ENCODE peak calls at places on chromosomes 12 and 14, in ten cellular contexts. One of them, this sample, is unnamed.

GRCh38 chr12:96883571-96883970 is 23.5 kb upstream of the NEDD1 start:
- DNase-seq in Peyer's patch: no peak
- DNase-seq in ovary: no peak
- DNase-seq in CD8-positive, alpha-beta T cell: no peak
- DNase-seq in dorsolateral prefrontal cortex: no peak
- DNase-seq in upper lobe of right lung: no peak
- DNase-seq in HL-60: no peak
- DNase-seq in lower leg skin: no peak
- DNase-seq in brain microvascular endothelial cell: peak; percentile 40
- DNase-seq in lung: no peak
- DNase-seq in this sample: no peak

GRCh38 chr12:120849765-120850164 is 54.4 kb downstream of the SPPL3 start:
- DNase-seq in Peyer's patch: no peak
- DNase-seq in ovary: no peak
- DNase-seq in CD8-positive, alpha-beta T cell: no peak
- DNase-seq in dorsolateral prefrontal cortex: no peak
- DNase-seq in upper lobe of right lung: no peak
- DNase-seq in HL-60: no peak
- DNase-seq in lower leg skin: no peak
- DNase-seq in brain microvascular endothelial cell: peak; percentile 71
- DNase-seq in lung: no peak
- DNase-seq in this sample: no peak

GRCh38 chr14:100950024-100950423 is 46.5 kb upstream of the RTL1 start:
- DNase-seq in Peyer's patch: no peak
- DNase-seq in ovary: no peak
- DNase-seq in CD8-positive, alpha-beta T cell: no peak
- DNase-seq in dorsolateral prefrontal cortex: no peak
- DNase-seq in upper lobe of right lung: no peak
- DNase-seq in HL-60: no peak
- DNase-seq in lower leg skin: no peak
- DNase-seq in brain microvascular endothelial cell: no peak
- DNase-seq in lung: no peak
- DNase-seq in this sample: no peak

GRCh38 chr12:12715459-12716150 is 1.6 kb upstream of the CDKN1B start:
- DNase-seq in Peyer's patch: no peak
- DNase-seq in ovary: no peak
- DNase-seq in CD8-positive, alpha-beta T cell: peak; percentile 63
- DNase-seq in dorsolateral prefrontal cortex: no peak
- DNase-seq in upper lobe of right lung: no peak
- DNase-seq in HL-60: no peak
- DNase-seq in lower leg skin: no peak
- DNase-seq in brain microvascular endothelial cell: no peak
- DNase-seq in lung: no peak
- DNase-seq in this sample: no peak

GRCh38 chr12:57823908-57824640 is 5.5 kb upstream of the AVIL start:
- DNase-seq in Peyer's patch: no peak
- DNase-seq in ovary: no peak
- DNase-seq in CD8-positive, alpha-beta T cell: no peak
- DNase-seq in dorsolateral prefrontal cortex: no peak
- DNase-seq in upper lobe of right lung: no peak
- DNase-seq in HL-60: no peak
- DNase-seq in lower leg skin: no peak
- DNase-seq in brain microvascular endothelial cell: no peak
- DNase-seq in lung: no peak
- DNase-seq in this sample: peak; percentile 51

GRCh38 chr14:83147006-83147405 is 1613.4 kb upstream of the SEL1L start:
- DNase-seq in Peyer's patch: no peak
- DNase-seq in ovary: no peak
- DNase-seq in CD8-positive, alpha-beta T cell: no peak
- DNase-seq in dorsolateral prefrontal cortex: no peak
- DNase-seq in upper lobe of right lung: no peak
- DNase-seq in HL-60: no peak
- DNase-seq in lower leg skin: no peak
- DNase-seq in brain microvascular endothelial cell: no peak
- DNase-seq in lung: no peak
- DNase-seq in this sample: no peak

GRCh38 chr12:89235189-89235993 is 116.9 kb downstream of the DUSP6 start:
- DNase-seq in Peyer's patch: no peak
- DNase-seq in ovary: no peak
- DNase-seq in CD8-positive, alpha-beta T cell: no peak
- DNase-seq in dorsolateral prefrontal cortex: no peak
- DNase-seq in upper lobe of right lung: no peak
- DNase-seq in HL-60: no peak
- DNase-seq in lower leg skin: no peak
- DNase-seq in brain microvascular endothelial cell: no peak
- DNase-seq in lung: no peak
- DNase-seq in this sample: no peak

GRCh38 chr14:22047105-22047504 is 373.5 kb upstream of the OR4E1 start:
- DNase-seq in Peyer's patch: no peak
- DNase-seq in ovary: no peak
- DNase-seq in CD8-positive, alpha-beta T cell: no peak
- DNase-seq in dorsolateral prefrontal cortex: no peak
- DNase-seq in upper lobe of right lung: no peak
- DNase-seq in HL-60: no peak
- DNase-seq in lower leg skin: no peak
- DNase-seq in brain microvascular endothelial cell: no peak
- DNase-seq in lung: no peak
- DNase-seq in this sample: no peak

GRCh38 chr12:104201238-104202001 is 14.2 kb upstream of the TXNRD1 start:
- DNase-seq in Peyer's patch: no peak
- DNase-seq in ovary: no peak
- DNase-seq in CD8-positive, alpha-beta T cell: peak; percentile 70
- DNase-seq in dorsolateral prefrontal cortex: no peak
- DNase-seq in upper lobe of right lung: no peak
- DNase-seq in HL-60: no peak
- DNase-seq in lower leg skin: no peak
- DNase-seq in brain microvascular endothelial cell: peak; percentile 56
- DNase-seq in lung: peak; percentile 46
- DNase-seq in this sample: no peak

GRCh38 chr14:90191585-90191984 is 64.8 kb upstream of the PSMC1 start:
- DNase-seq in Peyer's patch: no peak
- DNase-seq in ovary: no peak
- DNase-seq in CD8-positive, alpha-beta T cell: no peak
- DNase-seq in dorsolateral prefrontal cortex: no peak
- DNase-seq in upper lobe of right lung: no peak
- DNase-seq in HL-60: no peak
- DNase-seq in lower leg skin: no peak
- DNase-seq in brain microvascular endothelial cell: no peak
- DNase-seq in lung: no peak
- DNase-seq in this sample: no peak

GRCh38 chr14:90191154-90191553 is 65.2 kb upstream of the PSMC1 start:
- DNase-seq in Peyer's patch: no peak
- DNase-seq in ovary: no peak
- DNase-seq in CD8-positive, alpha-beta T cell: no peak
- DNase-seq in dorsolateral prefrontal cortex: no peak
- DNase-seq in upper lobe of right lung: no peak
- DNase-seq in HL-60: no peak
- DNase-seq in lower leg skin: no peak
- DNase-seq in brain microvascular endothelial cell: no peak
- DNase-seq in lung: no peak
- DNase-seq in this sample: no peak

GRCh38 chr14:90198541-90198940 is 57.8 kb upstream of the PSMC1 start:
- DNase-seq in Peyer's patch: no peak
- DNase-seq in ovary: no peak
- DNase-seq in CD8-positive, alpha-beta T cell: no peak
- DNase-seq in dorsolateral prefrontal cortex: no peak
- DNase-seq in upper lobe of right lung: no peak
- DNase-seq in HL-60: no peak
- DNase-seq in lower leg skin: no peak
- DNase-seq in brain microvascular endothelial cell: no peak
- DNase-seq in lung: no peak
- DNase-seq in this sample: no peak

GRCh38 chr14:90194706-90195105 is 61.6 kb upstream of the PSMC1 start:
- DNase-seq in Peyer's patch: no peak
- DNase-seq in ovary: no peak
- DNase-seq in CD8-positive, alpha-beta T cell: no peak
- DNase-seq in dorsolateral prefrontal cortex: no peak
- DNase-seq in upper lobe of right lung: no peak
- DNase-seq in HL-60: peak; percentile 16
- DNase-seq in lower leg skin: no peak
- DNase-seq in brain microvascular endothelial cell: no peak
- DNase-seq in lung: no peak
- DNase-seq in this sample: no peak

GRCh38 chr14:90193925-90194324 is 62.4 kb upstream of the PSMC1 start:
- DNase-seq in Peyer's patch: no peak
- DNase-seq in ovary: no peak
- DNase-seq in CD8-positive, alpha-beta T cell: no peak
- DNase-seq in dorsolateral prefrontal cortex: no peak
- DNase-seq in upper lobe of right lung: no peak
- DNase-seq in HL-60: peak; percentile 3
- DNase-seq in lower leg skin: no peak
- DNase-seq in brain microvascular endothelial cell: no peak
- DNase-seq in lung: no peak
- DNase-seq in this sample: no peak
- TF ChIP-seq CTCF in Peyer's patch: peak; percentile 8
- TF ChIP-seq CTCF in ovary: no peak
- TF ChIP-seq CTCF in CD8-positive, alpha-beta T cell: no peak
- TF ChIP-seq CTCF in dorsolateral prefrontal cortex: no peak
- TF ChIP-seq CTCF in upper lobe of right lung: peak; percentile 39
- TF ChIP-seq CTCF in HL-60: no peak
- TF ChIP-seq CTCF in lower leg skin: no peak
- TF ChIP-seq CTCF in brain microvascular endothelial cell: peak; percentile 45
- TF ChIP-seq CTCF in lung: no peak
- TF ChIP-seq CTCF in this sample: no peak

DNA sequence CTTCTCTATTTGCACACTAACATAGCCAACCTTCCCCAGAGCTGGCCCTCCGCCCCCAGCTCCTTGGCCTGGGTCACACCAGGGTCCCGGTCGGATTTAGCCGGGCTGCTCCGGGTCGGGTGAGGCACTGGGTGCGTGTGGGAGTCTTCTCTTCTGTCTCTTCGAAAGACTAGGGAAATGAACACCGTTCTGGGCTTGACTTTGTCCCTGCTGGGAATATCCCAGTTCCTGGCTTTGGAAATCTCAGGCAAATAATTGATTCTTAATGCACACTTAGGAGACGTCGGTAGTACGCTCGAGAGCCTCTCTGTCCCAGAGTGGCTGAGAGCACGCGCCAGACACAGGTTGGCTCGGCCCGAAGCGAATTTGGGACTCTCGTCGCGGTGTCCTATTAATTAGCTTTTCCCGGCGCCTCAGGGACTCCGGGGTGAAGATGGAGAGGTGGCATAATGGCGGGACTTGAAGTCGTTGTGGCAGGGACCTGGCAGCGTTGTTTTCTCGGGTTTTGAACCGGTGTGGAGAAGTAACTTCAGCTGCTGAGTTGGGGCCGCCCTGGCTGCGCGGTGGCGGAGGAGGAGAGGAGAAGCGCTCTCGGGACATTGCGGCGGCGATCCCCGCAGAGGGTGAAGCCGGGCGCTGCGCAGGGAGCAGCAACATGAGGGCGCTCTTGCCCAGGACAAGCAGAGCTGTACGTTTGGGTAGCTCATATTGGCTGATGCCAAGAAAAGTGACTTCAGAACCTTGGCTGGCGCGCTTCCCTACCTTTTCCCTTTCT is 7.5 kb downstream of the FOXG1 start:
- DNase-seq in Peyer's patch: no peak
- DNase-seq in ovary: no peak
- DNase-seq in CD8-positive, alpha-beta T cell: no peak
- DNase-seq in dorsolateral prefrontal cortex: peak; percentile 79
- DNase-seq in upper lobe of right lung: no peak
- DNase-seq in HL-60: no peak
- DNase-seq in lower leg skin: no peak
- DNase-seq in brain microvascular endothelial cell: no peak
- DNase-seq in lung: no peak
- DNase-seq in this sample: no peak
- H3K4me3 ChIP-seq in Peyer's patch: no peak overlapping the region
- H3K4me3 ChIP-seq in ovary: no peak overlapping the region
- H3K4me3 ChIP-seq in CD8-positive, alpha-beta T cell: no peak overlapping the region
- H3K4me3 ChIP-seq in dorsolateral prefrontal cortex: peak overlapping the region; percentile 78
- H3K4me3 ChIP-seq in upper lobe of right lung: no peak overlapping the region
- H3K4me3 ChIP-seq in HL-60: no peak overlapping the region
- H3K4me3 ChIP-seq in lower leg skin: no peak overlapping the region
- H3K4me3 ChIP-seq in brain microvascular endothelial cell: no peak overlapping the region
- H3K4me3 ChIP-seq in lung: no peak overlapping the region
- H3K4me3 ChIP-seq in this sample: no peak overlapping the region

DNA sequence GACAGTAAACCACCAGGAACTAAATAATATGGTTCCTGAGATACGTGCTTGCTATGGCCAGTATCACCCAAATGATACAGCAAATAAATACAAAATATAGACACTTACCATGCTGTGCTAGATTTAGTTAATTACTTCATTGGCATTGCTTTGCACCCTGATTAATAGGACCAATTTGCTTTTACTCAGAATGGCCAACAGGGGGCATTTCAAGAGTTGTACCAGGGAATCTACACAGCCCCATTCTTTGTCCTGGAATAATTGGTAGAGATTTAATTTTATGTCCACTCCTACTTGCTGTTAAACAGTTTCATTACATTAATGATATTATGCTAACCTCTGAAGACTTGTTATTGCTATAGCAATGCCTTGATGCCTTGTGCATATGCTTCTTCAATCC is 280.8 kb downstream of the RERGL start:
- DNase-seq in Peyer's patch: no peak
- DNase-seq in ovary: no peak
- DNase-seq in CD8-positive, alpha-beta T cell: no peak
- DNase-seq in dorsolateral prefrontal cortex: no peak
- DNase-seq in upper lobe of right lung: no peak
- DNase-seq in HL-60: no peak
- DNase-seq in lower leg skin: no peak
- DNase-seq in brain microvascular endothelial cell: no peak
- DNase-seq in lung: no peak
- DNase-seq in this sample: no peak
- TF ChIP-seq CTCF in Peyer's patch: no peak
- TF ChIP-seq CTCF in ovary: no peak
- TF ChIP-seq CTCF in CD8-positive, alpha-beta T cell: no peak
- TF ChIP-seq CTCF in dorsolateral prefrontal cortex: no peak
- TF ChIP-seq CTCF in upper lobe of right lung: no peak
- TF ChIP-seq CTCF in HL-60: no peak
- TF ChIP-seq CTCF in lower leg skin: no peak
- TF ChIP-seq CTCF in brain microvascular endothelial cell: no peak
- TF ChIP-seq CTCF in lung: no peak
- TF ChIP-seq CTCF in this sample: no peak

DNA sequence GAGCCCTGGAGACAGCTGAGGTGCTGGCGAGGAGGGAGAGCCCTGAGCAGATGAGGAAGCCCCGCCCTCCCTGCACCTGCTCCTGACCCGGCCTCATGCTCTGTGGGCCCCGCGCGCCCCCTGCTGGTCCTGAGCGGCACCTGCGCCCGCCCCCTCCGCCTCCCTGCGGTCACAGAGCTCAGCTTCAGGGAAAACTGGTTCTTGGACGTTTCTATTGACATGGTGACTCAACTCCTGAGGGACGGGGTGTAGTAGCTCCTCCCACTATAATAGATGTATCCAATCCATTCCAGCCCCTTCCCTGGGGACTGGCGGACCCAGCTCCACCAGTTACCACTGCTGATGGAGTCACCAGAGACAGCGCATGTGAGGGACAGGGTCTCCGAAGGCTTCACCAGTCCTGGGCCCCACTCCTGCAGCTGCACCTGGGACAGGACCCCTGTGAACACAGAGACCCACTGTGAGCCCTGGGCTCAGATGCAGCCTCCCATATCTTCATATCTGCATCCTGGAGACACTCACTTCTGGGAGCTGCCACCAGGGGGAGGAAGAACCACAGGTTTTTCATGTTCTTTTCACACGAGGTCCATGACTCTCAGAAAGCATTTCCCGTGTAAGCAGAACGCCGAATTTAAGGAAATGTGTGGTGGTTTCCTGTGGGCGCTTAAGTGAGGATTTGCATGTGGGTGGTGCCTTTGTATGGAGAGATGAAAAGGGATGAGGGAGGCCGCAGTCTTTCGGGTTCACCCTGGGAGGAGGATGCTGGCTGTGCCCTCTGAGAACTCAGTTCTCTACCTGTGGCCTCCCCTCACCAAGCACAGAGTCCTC is 1346.5 kb downstream of the TMEM121 start:
- DNase-seq in Peyer's patch: peak; percentile 89
- DNase-seq in ovary: peak; percentile 57
- DNase-seq in CD8-positive, alpha-beta T cell: peak; percentile 87
- DNase-seq in dorsolateral prefrontal cortex: no peak
- DNase-seq in upper lobe of right lung: peak; percentile 92
- DNase-seq in HL-60: peak; percentile 52
- DNase-seq in lower leg skin: peak; percentile 89
- DNase-seq in brain microvascular endothelial cell: peak; percentile 6
- DNase-seq in lung: peak; percentile 84
- DNase-seq in this sample: peak; percentile 94
- H3K4me3 ChIP-seq in Peyer's patch: peak overlapping the region; percentile 10
- H3K4me3 ChIP-seq in ovary: no peak overlapping the region
- H3K4me3 ChIP-seq in CD8-positive, alpha-beta T cell: peak overlapping the region; percentile 41
- H3K4me3 ChIP-seq in dorsolateral prefrontal cortex: no peak overlapping the region
- H3K4me3 ChIP-seq in upper lobe of right lung: no peak overlapping the region
- H3K4me3 ChIP-seq in HL-60: no peak overlapping the region
- H3K4me3 ChIP-seq in lower leg skin: no peak overlapping the region
- H3K4me3 ChIP-seq in brain microvascular endothelial cell: no peak overlapping the region
- H3K4me3 ChIP-seq in lung: no peak overlapping the region
- H3K4me3 ChIP-seq in this sample: no peak overlapping the region

This sample was measured in spleen.